ENCODE peak calls at places on chromosomes 7 and 10, in nine cellular contexts. One of them, this sample, is unnamed.

GRCh38 chr7:19920705-19921104 is 147.3 kb upstream of the TMEM196 start:
- ATAC-seq in GM12878: no peak
- ATAC-seq in HCT116: no peak
- ATAC-seq in heart right ventricle: no peak
- ATAC-seq in upper lobe of left lung: no peak
- ATAC-seq in HepG2: no peak
- ATAC-seq in A549: no peak
- ATAC-seq in stimulated activated naive CD8-positive, alpha-beta T cell treated with anti-CD3 and anti-CD28 coated beads, Interleukin-15, Interleukin-2, amounts not matched to agents 100 U/mL and 50 U/mL, for 24 hours: no peak
- ATAC-seq in naive thymus-derived CD8-positive, alpha-beta T cell: no peak
- ATAC-seq in this sample: no peak

GRCh38 chr7:47046949-47047348 is 535.0 kb downstream of the TNS3 start:
- ATAC-seq in GM12878: no peak
- ATAC-seq in HCT116: no peak
- ATAC-seq in heart right ventricle: no peak
- ATAC-seq in upper lobe of left lung: no peak
- ATAC-seq in HepG2: no peak
- ATAC-seq in A549: no peak
- ATAC-seq in stimulated activated naive CD8-positive, alpha-beta T cell treated with anti-CD3 and anti-CD28 coated beads, Interleukin-15, Interleukin-2, amounts not matched to agents 100 U/mL and 50 U/mL, for 24 hours: no peak
- ATAC-seq in naive thymus-derived CD8-positive, alpha-beta T cell: no peak
- ATAC-seq in this sample: no peak

GRCh38 chr10:131753336-131753735 is 147.5 kb upstream of the PPP2R2D start:
- ATAC-seq in GM12878: no peak
- ATAC-seq in HCT116: no peak
- ATAC-seq in heart right ventricle: no peak
- ATAC-seq in upper lobe of left lung: no peak
- ATAC-seq in HepG2: no peak
- ATAC-seq in A549: no peak
- ATAC-seq in stimulated activated naive CD8-positive, alpha-beta T cell treated with anti-CD3 and anti-CD28 coated beads, Interleukin-15, Interleukin-2, amounts not matched to agents 100 U/mL and 50 U/mL, for 24 hours: no peak
- ATAC-seq in naive thymus-derived CD8-positive, alpha-beta T cell: no peak
- ATAC-seq in this sample: no peak

GRCh38 chr7:87110778-87111177 is 41.5 kb upstream of the DMTF1 start:
- ATAC-seq in GM12878: no peak
- ATAC-seq in HCT116: no peak
- ATAC-seq in heart right ventricle: no peak
- ATAC-seq in upper lobe of left lung: no peak
- ATAC-seq in HepG2: no peak
- ATAC-seq in A549: peak; percentile 41
- ATAC-seq in stimulated activated naive CD8-positive, alpha-beta T cell treated with anti-CD3 and anti-CD28 coated beads, Interleukin-15, Interleukin-2, amounts not matched to agents 100 U/mL and 50 U/mL, for 24 hours: no peak
- ATAC-seq in naive thymus-derived CD8-positive, alpha-beta T cell: no peak
- ATAC-seq in this sample: no peak

GRCh38 chr10:6597478-6597877 is 17.4 kb upstream of the PRKCQ start:
- ATAC-seq in GM12878: no peak
- ATAC-seq in HCT116: no peak
- ATAC-seq in heart right ventricle: no peak
- ATAC-seq in upper lobe of left lung: no peak
- ATAC-seq in HepG2: no peak
- ATAC-seq in A549: no peak
- ATAC-seq in stimulated activated naive CD8-positive, alpha-beta T cell treated with anti-CD3 and anti-CD28 coated beads, Interleukin-15, Interleukin-2, amounts not matched to agents 100 U/mL and 50 U/mL, for 24 hours: peak; percentile 47
- ATAC-seq in naive thymus-derived CD8-positive, alpha-beta T cell: peak; percentile 64
- ATAC-seq in this sample: no peak

GRCh38 chr10:75117996-75118395 is 6.5 kb downstream of the SAMD8 start:
- ATAC-seq in GM12878: peak; percentile 32
- ATAC-seq in HCT116: no peak
- ATAC-seq in heart right ventricle: no peak
- ATAC-seq in upper lobe of left lung: no peak
- ATAC-seq in HepG2: no peak
- ATAC-seq in A549: no peak
- ATAC-seq in stimulated activated naive CD8-positive, alpha-beta T cell treated with anti-CD3 and anti-CD28 coated beads, Interleukin-15, Interleukin-2, amounts not matched to agents 100 U/mL and 50 U/mL, for 24 hours: peak; percentile 19
- ATAC-seq in naive thymus-derived CD8-positive, alpha-beta T cell: no peak
- ATAC-seq in this sample: no peak

GRCh38 chr10:33303988-33304387 is 30.5 kb downstream of the NRP1 start:
- ATAC-seq in GM12878: no peak
- ATAC-seq in HCT116: no peak
- ATAC-seq in heart right ventricle: no peak
- ATAC-seq in upper lobe of left lung: no peak
- ATAC-seq in HepG2: no peak
- ATAC-seq in A549: no peak
- ATAC-seq in stimulated activated naive CD8-positive, alpha-beta T cell treated with anti-CD3 and anti-CD28 coated beads, Interleukin-15, Interleukin-2, amounts not matched to agents 100 U/mL and 50 U/mL, for 24 hours: no peak
- ATAC-seq in naive thymus-derived CD8-positive, alpha-beta T cell: no peak
- ATAC-seq in this sample: no peak

GRCh38 chr7:92967238-92967637 is 130.9 kb upstream of the CDK6 start:
- ATAC-seq in GM12878: peak; percentile 54
- ATAC-seq in HCT116: no peak
- ATAC-seq in heart right ventricle: no peak
- ATAC-seq in upper lobe of left lung: no peak
- ATAC-seq in HepG2: no peak
- ATAC-seq in A549: no peak
- ATAC-seq in stimulated activated naive CD8-positive, alpha-beta T cell treated with anti-CD3 and anti-CD28 coated beads, Interleukin-15, Interleukin-2, amounts not matched to agents 100 U/mL and 50 U/mL, for 24 hours: no peak
- ATAC-seq in naive thymus-derived CD8-positive, alpha-beta T cell: no peak
- ATAC-seq in this sample: no peak

GRCh38 chr10:73413108-73413527 is 740 bp downstream of the ANXA7 start:
- ATAC-seq in GM12878: peak; percentile 64
- ATAC-seq in HCT116: peak; percentile 44
- ATAC-seq in heart right ventricle: peak; percentile 41
- ATAC-seq in upper lobe of left lung: peak; percentile 83
- ATAC-seq in HepG2: peak; percentile 73
- ATAC-seq in A549: peak; percentile 65
- ATAC-seq in stimulated activated naive CD8-positive, alpha-beta T cell treated with anti-CD3 and anti-CD28 coated beads, Interleukin-15, Interleukin-2, amounts not matched to agents 100 U/mL and 50 U/mL, for 24 hours: peak; percentile 12
- ATAC-seq in naive thymus-derived CD8-positive, alpha-beta T cell: peak; percentile 21
- ATAC-seq in this sample: peak; percentile 59

GRCh38 chr10:121469797-121470606 is 128.2 kb downstream of the FGFR2 start:
- ATAC-seq in GM12878: no peak
- ATAC-seq in HCT116: no peak
- ATAC-seq in heart right ventricle: no peak
- ATAC-seq in upper lobe of left lung: no peak
- ATAC-seq in HepG2: no peak
- ATAC-seq in A549: no peak
- ATAC-seq in stimulated activated naive CD8-positive, alpha-beta T cell treated with anti-CD3 and anti-CD28 coated beads, Interleukin-15, Interleukin-2, amounts not matched to agents 100 U/mL and 50 U/mL, for 24 hours: no peak
- ATAC-seq in naive thymus-derived CD8-positive, alpha-beta T cell: no peak
- ATAC-seq in this sample: no peak

GRCh38 chr7:47384755-47385475 is 197.0 kb downstream of the TNS3 start:
- ATAC-seq in GM12878: no peak
- ATAC-seq in HCT116: no peak
- ATAC-seq in heart right ventricle: no peak
- ATAC-seq in upper lobe of left lung: no peak
- ATAC-seq in HepG2: no peak
- ATAC-seq in A549: no peak
- ATAC-seq in stimulated activated naive CD8-positive, alpha-beta T cell treated with anti-CD3 and anti-CD28 coated beads, Interleukin-15, Interleukin-2, amounts not matched to agents 100 U/mL and 50 U/mL, for 24 hours: no peak
- ATAC-seq in naive thymus-derived CD8-positive, alpha-beta T cell: no peak
- ATAC-seq in this sample: no peak

GRCh38 chr10:132538031-132538789 is 623 bp downstream of the INPP5A start:
- ATAC-seq in GM12878: no peak
- ATAC-seq in HCT116: no peak
- ATAC-seq in heart right ventricle: no peak
- ATAC-seq in upper lobe of left lung: no peak
- ATAC-seq in HepG2: no peak
- ATAC-seq in A549: no peak
- ATAC-seq in stimulated activated naive CD8-positive, alpha-beta T cell treated with anti-CD3 and anti-CD28 coated beads, Interleukin-15, Interleukin-2, amounts not matched to agents 100 U/mL and 50 U/mL, for 24 hours: no peak
- ATAC-seq in naive thymus-derived CD8-positive, alpha-beta T cell: no peak
- ATAC-seq in this sample: no peak

This sample was measured in stimulated activated memory B cell treated with anti-CD40 and anti-IgM and Interleukin-4, amounts not matched to agents 10 μg/mL and 1 μg/mL and 100 μg/mL, for 72 hours.